ENCODE peak calls at places on chromosome 6, in six cellular contexts. A is germinal center; H is effector memory CD8-positive, alpha-beta T cell; J is upper lobe of right lung; Z is mesendoderm; X is SJSA1. K is an unnamed sample.
A peak's percentile ranks its signal among the peaks of the same experiment; 100 is the strongest.

GRCh38 chr6:105926318-105926717 is 159.8 kb upstream of the PRDM1 start:
- DNase-seq in Z (no peak), J (no peak), X (no peak), A (no peak), H (no peak), K (no peak)

GRCh38 chr6:160344281-160344680 is 3.9 kb upstream of the SLC22A3 start:
- DNase-seq in H (no peak), Z (no peak), X (no peak), A (no peak), J (no peak), K (no peak)

GRCh38 chr6:4169028-4169789 is 33.8 kb upstream of the ECI2 start:
- DNase-seq in J (no peak), H (no peak), A (no peak), Z (no peak), X (no peak), K (no peak)

GRCh38 chr6:158475344-158476302 is 84.3 kb upstream of the TMEM181 start:
- DNase-seq in X (peak; percentile 62), A (peak; percentile 58), Z (no peak), J (no peak), H (no peak), K (no peak)

GRCh38 chr6:51608932-51609331 is 478.5 kb downstream of the PKHD1 start:
- DNase-seq in H (no peak), X (no peak), A (no peak), Z (no peak), J (no peak), K (no peak)

GRCh38 chr6:114747995-114748625 is 405.3 kb upstream of the HS3ST5 start:
- DNase-seq in Z (peak; percentile 22), J (no peak), H (no peak), X (peak; percentile 62), A (no peak), K (peak; percentile 39)

GRCh38 chr6:69294862-69295261 is 501.9 kb downstream of the LMBRD1 start:
- DNase-seq in A (no peak), Z (no peak), H (no peak), X (no peak), J (no peak), K (no peak)

GRCh38 chr6:111909238-111909637 is 36.0 kb upstream of the FYN start:
- DNase-seq in X (no peak), J (no peak), A (no peak), Z (no peak), H (no peak), K (no peak)

GRCh38 chr6:109428889-109429477 is 11.4 kb downstream of the PPIL6 start:
- DNase-seq in X (no peak), Z (no peak), H (no peak), J (no peak), A (no peak), K (no peak)

GRCh38 chr6:159174263-159174974 is 5.2 kb downstream of the FNDC1 start:
- DNase-seq in H (peak; percentile 68), A (peak; percentile 79), Z (peak; percentile 76), J (peak; percentile 87), X (peak; percentile 85), K (peak; percentile 84)

GRCh38 chr6:43733471-43734293 is 36.3 kb upstream of the VEGFA start:
- DNase-seq in A (no peak), X (no peak), Z (no peak), H (peak; percentile 61), J (peak; percentile 49), K (no peak)

GRCh38 chr6:142478117-142478516 is 176.3 kb downstream of the ADGRG6 start:
- DNase-seq in J (no peak), X (no peak), Z (peak; percentile 76), H (no peak), A (no peak), K (peak; percentile 45)

GRCh38 chr6:94177429-94177828 is 758.1 kb upstream of the EPHA7 start:
- DNase-seq in H (no peak), Z (peak; percentile 85), A (no peak), J (no peak), X (no peak), K (no peak)

GRCh38 chr6:16512585-16513109 is 248.6 kb downstream of the ATXN1 start:
- DNase-seq in J (no peak), X (no peak), A (no peak), H (no peak), Z (no peak), K (no peak)

GRCh38 chr6:45625191-45625664 is 247.5 kb upstream of the SUPT3H start:
- DNase-seq in H (no peak), Z (no peak), A (no peak), J (no peak), X (no peak), K (no peak)

GRCh38 chr6:27617046-27617687 is 144.3 kb upstream of the ZNF184 start:
- DNase-seq in X (no peak), H (no peak), J (no peak), Z (peak; percentile 58), A (no peak), K (no peak)

GRCh38 chr6:118317581-118318563 is 230.2 kb upstream of the PLN start:
- DNase-seq in X (no peak), Z (no peak), A (no peak), J (no peak), H (no peak), K (no peak)

GRCh38 chr6:31086788-31087440 is 25.5 kb downstream of the C6orf15 start:
- DNase-seq in J (no peak), X (no peak), Z (peak; percentile 38), A (no peak), H (no peak), K (no peak)

GRCh38 chr6:119040229-119040628 is 38.2 kb downstream of the FAM184A start:
- DNase-seq in H (no peak), A (no peak), J (peak; percentile 62), X (no peak), Z (no peak), K (peak; percentile 46)

GRCh38 chr6:148343028-148343374 is 363 bp downstream of the SASH1 start:
- DNase-seq in H (no peak), Z (peak; percentile 42), A (no peak), X (no peak), J (no peak), K (no peak)

GRCh38 chr6:137486388-137486787 is 7.8 kb downstream of the OLIG3 start:
- DNase-seq in Z (peak; percentile 16), A (no peak), J (no peak), H (no peak), X (no peak), K (no peak)

GRCh38 chr6:142569676-142570075 is 267.9 kb downstream of the ADGRG6 start:
- DNase-seq in H (no peak), X (no peak), A (no peak), Z (peak; percentile 68), J (no peak), K (no peak)

GRCh38 chr6:14269434-14269833 is 151.9 kb downstream of the CD83 start:
- DNase-seq in Z (no peak), J (no peak), X (no peak), H (no peak), A (peak; percentile 51), K (no peak)

GRCh38 chr6:142474446-142475289 is 172.9 kb downstream of the ADGRG6 start:
- DNase-seq in X (peak; percentile 63), J (peak; percentile 64), Z (peak; percentile 86), A (peak; percentile 32), H (no peak), K (no peak)

GRCh38 chr6:151010111-151010510 is 144.6 kb downstream of the MTHFD1L start:
- DNase-seq in A (no peak), X (no peak), J (no peak), Z (no peak), H (no peak), K (no peak)

GRCh38 chr6:109258129-109258528 is 124.1 kb downstream of the CD164 start:
- DNase-seq in A (no peak), X (no peak), H (no peak), J (no peak), Z (no peak), K (no peak)